ENCODE peak calls at places on chromosome 5, in four cellular contexts. One of them, this sample, is unnamed.

GRCh38 chr5:171858303-171858702 is 72.7 kb downstream of the SMIM23 start:
- DNase-seq in NCI-H1417: no peak
- DNase-seq in GM12891: no peak
- DNase-seq in NCI-H774: no peak
- DNase-seq in this sample: no peak

GRCh38 chr5:14881826-14882225 is 10.2 kb upstream of the ANKH start:
- DNase-seq in NCI-H774: no peak
- DNase-seq in NCI-H1417: no peak
- DNase-seq in GM12891: no peak
- DNase-seq in this sample: no peak

GRCh38 chr5:175867587-175868347 is 3.6 kb upstream of the CPLX2 start:
- DNase-seq in GM12891: no peak
- DNase-seq in NCI-H1417: peak; percentile 10
- DNase-seq in NCI-H774: peak; percentile 44
- DNase-seq in this sample: peak; percentile 41

GRCh38 chr5:891837-892389 is 688 bp downstream of the BRD9 start:
- DNase-seq in NCI-H1417: no peak
- DNase-seq in GM12891: peak; percentile 52
- DNase-seq in NCI-H774: no peak
- DNase-seq in this sample: no peak

GRCh38 chr5:118578093-118578492 is 410.3 kb downstream of the DTWD2 start:
- DNase-seq in NCI-H1417: no peak
- DNase-seq in GM12891: no peak
- DNase-seq in NCI-H774: no peak
- DNase-seq in this sample: no peak

GRCh38 chr5:18944771-18945170 is 1043.2 kb downstream of the CDH18 start:
- DNase-seq in NCI-H1417: no peak
- DNase-seq in NCI-H774: no peak
- DNase-seq in GM12891: no peak
- DNase-seq in this sample: no peak

GRCh38 chr5:140214831-140215230 is 39.8 kb downstream of the CYSTM1 start:
- DNase-seq in NCI-H1417: no peak
- DNase-seq in GM12891: no peak
- DNase-seq in NCI-H774: no peak
- DNase-seq in this sample: no peak

GRCh38 chr5:31934156-31934555 is 240.0 kb downstream of the GOLPH3 start:
- DNase-seq in NCI-H774: no peak
- DNase-seq in NCI-H1417: no peak
- DNase-seq in GM12891: no peak
- DNase-seq in this sample: no peak

This sample was measured in NCI-H1105 treated with DMSO at 0.1 percent for 48 hours.